ENCODE peak calls at places on chromosomes 7 and 10, in eight cellular contexts. O is SW480; P is prostate gland; B is activated T-helper 1 cell treated with anti-CD3 and anti-CD28 coated beads, Interleukin-12 subunit alpha, Interleukin-12 subunit beta, Interleukin-2, Interleukin-4 antibody, amounts not matched to agents 30 ng/mL and 10 ng/mL and 1 ng/mL, durations not matched to agents 14 hours and 24 hours and 36 hours; A is activated naive CD4-positive, alpha-beta T cell; C is neural progenitor cell; T is PC-9; Q is amniotic stem cell. K is an unnamed sample.

GRCh38 chr7:16651391-16652254 is 5.6 kb downstream of the BZW2 start:
- DNase-seq in A (no peak), T (no peak), C (no peak), O (no peak), Q (no peak), B (no peak), P (no peak), K (peak; percentile 28)

GRCh38 chr7:90225601-90226000 is 14.1 kb downstream of the STEAP2 start:
- DNase-seq in P (no peak), C (no peak), A (no peak), T (no peak), B (no peak), O (no peak), Q (no peak), K (no peak)

GRCh38 chr10:86329896-86330680 is 36.5 kb downstream of the GRID1 start:
- DNase-seq in T (no peak), B (no peak), C (no peak), Q (no peak), A (no peak), O (no peak), P (no peak), K (no peak)

GRCh38 chr7:94149776-94150545 is 145.8 kb upstream of the BET1 start:
- DNase-seq in O (no peak), P (no peak), C (no peak), Q (no peak), A (no peak), B (no peak), T (no peak), K (no peak)

GRCh38 chr7:102841290-102841689 is 71.5 kb upstream of the LRRC17 start:
- DNase-seq in A (no peak), T (no peak), O (no peak), B (no peak), P (no peak), C (no peak), Q (no peak), K (peak; percentile 79)

GRCh38 chr10:43479275-43479674 is 42.4 kb downstream of the ZNF487 start:
- DNase-seq in T (no peak), C (no peak), O (no peak), B (no peak), A (no peak), Q (peak; percentile 18), P (no peak), K (peak; percentile 7)

GRCh38 chr10:88045116-88045515 is 181.7 kb downstream of the PTEN start:
- DNase-seq in Q (no peak), C (no peak), B (no peak), P (no peak), O (no peak), A (no peak), T (no peak), K (peak; percentile 30)

GRCh38 chr7:143362126-143362961 is at the start of gene FAM131B:
- DNase-seq in O (no peak), C (peak; percentile 83), B (no peak), A (peak; percentile 23), Q (no peak), P (no peak), T (no peak), K (no peak)

GRCh38 chr7:101563198-101563901 is 65.7 kb downstream of the MYL10 start:
- DNase-seq in Q (no peak), P (no peak), O (no peak), A (no peak), T (no peak), C (no peak), B (no peak), K (no peak)

GRCh38 chr7:149748223-149748874 is 25.0 kb downstream of the ZNF467 start:
- DNase-seq in T (no peak), C (peak; percentile 47), P (no peak), B (no peak), Q (no peak), O (peak; percentile 47), A (no peak), K (no peak)

GRCh38 chr10:97190452-97190851 is 4.7 kb upstream of the SLIT1 start:
- DNase-seq in T (no peak), C (no peak), B (no peak), Q (no peak), P (no peak), O (no peak), A (no peak), K (no peak)

GRCh38 chr10:91635401-91636400 is 2.8 kb upstream of the PPP1R3C start:
- DNase-seq in C (peak; percentile 70), O (peak; percentile 66), Q (peak; percentile 83), T (no peak), A (no peak), B (peak; percentile 28), P (peak; percentile 75), K (peak; percentile 92)

GRCh38 chr7:91520645-91521044 is 256.4 kb downstream of the FZD1 start:
- DNase-seq in B (no peak), C (no peak), O (no peak), A (no peak), P (no peak), T (no peak), Q (no peak), K (no peak)

GRCh38 chr7:155860461-155860839 is 48.2 kb upstream of the SHH start:
- DNase-seq in A (no peak), T (no peak), O (no peak), P (no peak), Q (no peak), B (no peak), C (no peak), K (no peak)

GRCh38 chr7:83410989-83411591 is 237.8 kb downstream of the SEMA3E start:
- DNase-seq in B (no peak), C (peak; percentile 74), Q (peak; percentile 64), O (peak; percentile 71), P (peak; percentile 25), A (no peak), T (peak; percentile 40), K (peak; percentile 80)

GRCh38 chr10:3964516-3964915 is 179.5 kb upstream of the KLF6 start:
- DNase-seq in Q (no peak), T (no peak), O (no peak), A (no peak), C (no peak), B (no peak), P (no peak), K (no peak)

GRCh38 chr7:143493755-143494154 is 16.1 kb downstream of the TAS2R41 start:
- DNase-seq in P (no peak), O (no peak), B (no peak), T (no peak), C (no peak), Q (no peak), A (no peak), K (no peak)

GRCh38 chr10:49162761-49163160 is 25.4 kb downstream of the TMEM273 start:
- DNase-seq in C (no peak), T (no peak), A (no peak), Q (no peak), P (no peak), B (no peak), O (no peak), K (no peak)

GRCh38 chr10:93992400-93993030 is 1.2 kb upstream of the PLCE1 start:
- DNase-seq in A (no peak), O (peak; percentile 6), C (peak; percentile 37), T (no peak), B (no peak), P (no peak), Q (no peak), K (peak; percentile 58)

GRCh38 chr7:140640060-140640611 is 477 bp downstream of the DENND2A start:
- DNase-seq in C (peak; percentile 76), T (no peak), B (no peak), O (no peak), Q (no peak), A (no peak), P (no peak), K (peak; percentile 59)

GRCh38 chr10:121187375-121187774 is 336.2 kb downstream of the WDR11 start:
- DNase-seq in P (no peak), A (no peak), O (no peak), C (no peak), Q (no peak), B (no peak), T (no peak), K (no peak)

GRCh38 chr7:149771199-149771636 is 2.2 kb downstream of the ZNF467 start:
- DNase-seq in P (no peak), B (no peak), O (no peak), T (no peak), A (no peak), C (no peak), Q (no peak), K (no peak)

GRCh38 chr10:88165849-88166271 is 302.4 kb downstream of the PTEN start:
- DNase-seq in C (no peak), A (no peak), Q (peak; percentile 62), O (no peak), B (no peak), T (no peak), P (no peak), K (peak; percentile 37)

K was measured in choroid plexus epithelial cell.